ENCODE peak calls at places on chromosomes 6 and 20, in four cellular contexts. Y, W, X and M are unnamed samples.

GRCh38 chr20:50918403-50918802 is 12.8 kb downstream of the ADNP start:
- DNase-seq in Y (no peak), W (no peak), X (no peak), M (no peak)

GRCh38 chr6:4571011-4571410 is 205.2 kb upstream of the CDYL start:
- DNase-seq in Y (no peak), W (no peak), X (no peak), M (no peak)

GRCh38 chr20:7347409-7347808 is 579.9 kb downstream of the BMP2 start:
- DNase-seq in Y (no peak), W (no peak), X (no peak), M (no peak)

GRCh38 chr20:20594171-20594530 is 118.3 kb downstream of the RALGAPA2 start:
- DNase-seq in Y (peak), W (no peak), X (no peak), M (peak)

GRCh38 chr20:47204008-47204745 is 152.3 kb downstream of the ZMYND8 start:
- DNase-seq in Y (no peak), W (no peak), X (no peak), M (no peak)

GRCh38 chr6:158756126-158756525 is 63.0 kb downstream of the EZR start:
- DNase-seq in Y (no peak), W (no peak), X (no peak), M (no peak)

GRCh38 chr6:37641546-37641945 is 56.1 kb downstream of the MDGA1 start:
- DNase-seq in Y (no peak), W (no peak), X (no peak), M (no peak)

GRCh38 chr6:109693128-109693527 is 2.0 kb downstream of the FIG4 start:
- DNase-seq in Y (no peak), W (no peak), X (no peak), M (no peak)

GRCh38 chr20:16395366-16395765 is 177.9 kb downstream of the KIF16B start:
- DNase-seq in Y (no peak), W (no peak), X (no peak), M (no peak)